ENCODE peak calls at places on chromosomes 13 and 19, in eight cellular contexts. One of them, this sample, is unnamed.

GRCh38 chr13:40422588-40423235 is 243.7 kb downstream of the FOXO1 start:
- DNase-seq in body of pancreas: no peak
- DNase-seq in stimulated activated CD8-positive, alpha-beta memory T cell treated with anti-CD3 and anti-CD28 coated beads, Interleukin-12 subunit alpha, Interleukin-12 subunit beta, amount 100 ng/mL, for 4 hours: no peak
- DNase-seq in esophagus squamous epithelium: no peak
- DNase-seq in mucosa of descending colon: no peak
- DNase-seq in activated naive CD4-positive, alpha-beta T cell treated with anti-CD3 and anti-CD28 coated beads, Interleukin-2, amount 50 U/mL, for 72 hours: no peak
- DNase-seq in stimulated activated CD4-positive, alpha-beta T cell treated with anti-CD3 and anti-CD28 coated beads, Interleukin-4, amount 100 ng/mL, for 4 hours: no peak
- DNase-seq in WTC11: no peak
- DNase-seq in this sample: no peak

GRCh38 chr13:107459430-107459829 is 755.9 kb downstream of the LIG4 start:
- DNase-seq in body of pancreas: no peak
- DNase-seq in stimulated activated CD8-positive, alpha-beta memory T cell treated with anti-CD3 and anti-CD28 coated beads, Interleukin-12 subunit alpha, Interleukin-12 subunit beta, amount 100 ng/mL, for 4 hours: no peak
- DNase-seq in esophagus squamous epithelium: no peak
- DNase-seq in mucosa of descending colon: no peak
- DNase-seq in activated naive CD4-positive, alpha-beta T cell treated with anti-CD3 and anti-CD28 coated beads, Interleukin-2, amount 50 U/mL, for 72 hours: no peak
- DNase-seq in stimulated activated CD4-positive, alpha-beta T cell treated with anti-CD3 and anti-CD28 coated beads, Interleukin-4, amount 100 ng/mL, for 4 hours: no peak
- DNase-seq in WTC11: no peak
- DNase-seq in this sample: no peak

GRCh38 chr13:80850771-80851170 is 509.8 kb upstream of the SPRY2 start:
- DNase-seq in body of pancreas: no peak
- DNase-seq in stimulated activated CD8-positive, alpha-beta memory T cell treated with anti-CD3 and anti-CD28 coated beads, Interleukin-12 subunit alpha, Interleukin-12 subunit beta, amount 100 ng/mL, for 4 hours: no peak
- DNase-seq in esophagus squamous epithelium: no peak
- DNase-seq in mucosa of descending colon: no peak
- DNase-seq in activated naive CD4-positive, alpha-beta T cell treated with anti-CD3 and anti-CD28 coated beads, Interleukin-2, amount 50 U/mL, for 72 hours: no peak
- DNase-seq in stimulated activated CD4-positive, alpha-beta T cell treated with anti-CD3 and anti-CD28 coated beads, Interleukin-4, amount 100 ng/mL, for 4 hours: no peak
- DNase-seq in WTC11: no peak
- DNase-seq in this sample: no peak

GRCh38 chr19:590396-590745 is 690 bp downstream of the HCN2 start:
- DNase-seq in body of pancreas: no peak
- DNase-seq in stimulated activated CD8-positive, alpha-beta memory T cell treated with anti-CD3 and anti-CD28 coated beads, Interleukin-12 subunit alpha, Interleukin-12 subunit beta, amount 100 ng/mL, for 4 hours: no peak
- DNase-seq in esophagus squamous epithelium: no peak
- DNase-seq in mucosa of descending colon: no peak
- DNase-seq in activated naive CD4-positive, alpha-beta T cell treated with anti-CD3 and anti-CD28 coated beads, Interleukin-2, amount 50 U/mL, for 72 hours: no peak
- DNase-seq in stimulated activated CD4-positive, alpha-beta T cell treated with anti-CD3 and anti-CD28 coated beads, Interleukin-4, amount 100 ng/mL, for 4 hours: no peak
- DNase-seq in WTC11: no peak
- DNase-seq in this sample: no peak

GRCh38 chr13:102310691-102311432 is 91.0 kb downstream of the FGF14 start:
- DNase-seq in body of pancreas: no peak
- DNase-seq in stimulated activated CD8-positive, alpha-beta memory T cell treated with anti-CD3 and anti-CD28 coated beads, Interleukin-12 subunit alpha, Interleukin-12 subunit beta, amount 100 ng/mL, for 4 hours: no peak
- DNase-seq in esophagus squamous epithelium: no peak
- DNase-seq in mucosa of descending colon: no peak
- DNase-seq in activated naive CD4-positive, alpha-beta T cell treated with anti-CD3 and anti-CD28 coated beads, Interleukin-2, amount 50 U/mL, for 72 hours: no peak
- DNase-seq in stimulated activated CD4-positive, alpha-beta T cell treated with anti-CD3 and anti-CD28 coated beads, Interleukin-4, amount 100 ng/mL, for 4 hours: no peak
- DNase-seq in WTC11: no peak
- DNase-seq in this sample: no peak

GRCh38 chr13:25819856-25820530 is 231.8 kb downstream of the SHISA2 start:
- DNase-seq in body of pancreas: peak; percentile 28
- DNase-seq in stimulated activated CD8-positive, alpha-beta memory T cell treated with anti-CD3 and anti-CD28 coated beads, Interleukin-12 subunit alpha, Interleukin-12 subunit beta, amount 100 ng/mL, for 4 hours: no peak
- DNase-seq in esophagus squamous epithelium: no peak
- DNase-seq in mucosa of descending colon: no peak
- DNase-seq in activated naive CD4-positive, alpha-beta T cell treated with anti-CD3 and anti-CD28 coated beads, Interleukin-2, amount 50 U/mL, for 72 hours: no peak
- DNase-seq in stimulated activated CD4-positive, alpha-beta T cell treated with anti-CD3 and anti-CD28 coated beads, Interleukin-4, amount 100 ng/mL, for 4 hours: no peak
- DNase-seq in WTC11: no peak
- DNase-seq in this sample: peak; percentile 9

GRCh38 chr13:34208326-34208725 is 390.4 kb downstream of the RFC3 start:
- DNase-seq in body of pancreas: no peak
- DNase-seq in stimulated activated CD8-positive, alpha-beta memory T cell treated with anti-CD3 and anti-CD28 coated beads, Interleukin-12 subunit alpha, Interleukin-12 subunit beta, amount 100 ng/mL, for 4 hours: no peak
- DNase-seq in esophagus squamous epithelium: no peak
- DNase-seq in mucosa of descending colon: no peak
- DNase-seq in activated naive CD4-positive, alpha-beta T cell treated with anti-CD3 and anti-CD28 coated beads, Interleukin-2, amount 50 U/mL, for 72 hours: no peak
- DNase-seq in stimulated activated CD4-positive, alpha-beta T cell treated with anti-CD3 and anti-CD28 coated beads, Interleukin-4, amount 100 ng/mL, for 4 hours: no peak
- DNase-seq in WTC11: no peak
- DNase-seq in this sample: no peak

GRCh38 chr19:47315125-47315821 is 5.6 kb downstream of the C5AR1 start:
- DNase-seq in body of pancreas: peak; percentile 14
- DNase-seq in stimulated activated CD8-positive, alpha-beta memory T cell treated with anti-CD3 and anti-CD28 coated beads, Interleukin-12 subunit alpha, Interleukin-12 subunit beta, amount 100 ng/mL, for 4 hours: no peak
- DNase-seq in esophagus squamous epithelium: no peak
- DNase-seq in mucosa of descending colon: no peak
- DNase-seq in activated naive CD4-positive, alpha-beta T cell treated with anti-CD3 and anti-CD28 coated beads, Interleukin-2, amount 50 U/mL, for 72 hours: no peak
- DNase-seq in stimulated activated CD4-positive, alpha-beta T cell treated with anti-CD3 and anti-CD28 coated beads, Interleukin-4, amount 100 ng/mL, for 4 hours: peak; percentile 40
- DNase-seq in WTC11: no peak
- DNase-seq in this sample: peak; percentile 53

GRCh38 chr13:45305079-45305478 is 35.9 kb downstream of the TPT1 start:
- DNase-seq in body of pancreas: no peak
- DNase-seq in stimulated activated CD8-positive, alpha-beta memory T cell treated with anti-CD3 and anti-CD28 coated beads, Interleukin-12 subunit alpha, Interleukin-12 subunit beta, amount 100 ng/mL, for 4 hours: no peak
- DNase-seq in esophagus squamous epithelium: no peak
- DNase-seq in mucosa of descending colon: no peak
- DNase-seq in activated naive CD4-positive, alpha-beta T cell treated with anti-CD3 and anti-CD28 coated beads, Interleukin-2, amount 50 U/mL, for 72 hours: no peak
- DNase-seq in stimulated activated CD4-positive, alpha-beta T cell treated with anti-CD3 and anti-CD28 coated beads, Interleukin-4, amount 100 ng/mL, for 4 hours: no peak
- DNase-seq in WTC11: no peak
- DNase-seq in this sample: no peak

GRCh38 chr13:35552172-35552844 is 75.8 kb upstream of the MAB21L1 start:
- DNase-seq in body of pancreas: no peak
- DNase-seq in stimulated activated CD8-positive, alpha-beta memory T cell treated with anti-CD3 and anti-CD28 coated beads, Interleukin-12 subunit alpha, Interleukin-12 subunit beta, amount 100 ng/mL, for 4 hours: no peak
- DNase-seq in esophagus squamous epithelium: no peak
- DNase-seq in mucosa of descending colon: no peak
- DNase-seq in activated naive CD4-positive, alpha-beta T cell treated with anti-CD3 and anti-CD28 coated beads, Interleukin-2, amount 50 U/mL, for 72 hours: no peak
- DNase-seq in stimulated activated CD4-positive, alpha-beta T cell treated with anti-CD3 and anti-CD28 coated beads, Interleukin-4, amount 100 ng/mL, for 4 hours: no peak
- DNase-seq in WTC11: no peak
- DNase-seq in this sample: no peak

GRCh38 chr13:98528663-98529064 is 48.2 kb downstream of the STK24 start:
- DNase-seq in body of pancreas: no peak
- DNase-seq in stimulated activated CD8-positive, alpha-beta memory T cell treated with anti-CD3 and anti-CD28 coated beads, Interleukin-12 subunit alpha, Interleukin-12 subunit beta, amount 100 ng/mL, for 4 hours: no peak
- DNase-seq in esophagus squamous epithelium: no peak
- DNase-seq in mucosa of descending colon: no peak
- DNase-seq in activated naive CD4-positive, alpha-beta T cell treated with anti-CD3 and anti-CD28 coated beads, Interleukin-2, amount 50 U/mL, for 72 hours: peak; percentile 31
- DNase-seq in stimulated activated CD4-positive, alpha-beta T cell treated with anti-CD3 and anti-CD28 coated beads, Interleukin-4, amount 100 ng/mL, for 4 hours: no peak
- DNase-seq in WTC11: no peak
- DNase-seq in this sample: no peak

GRCh38 chr19:6103217-6103644 is 7.1 kb downstream of the RFX2 start:
- DNase-seq in body of pancreas: peak; percentile 84
- DNase-seq in stimulated activated CD8-positive, alpha-beta memory T cell treated with anti-CD3 and anti-CD28 coated beads, Interleukin-12 subunit alpha, Interleukin-12 subunit beta, amount 100 ng/mL, for 4 hours: no peak
- DNase-seq in esophagus squamous epithelium: no peak
- DNase-seq in mucosa of descending colon: no peak
- DNase-seq in activated naive CD4-positive, alpha-beta T cell treated with anti-CD3 and anti-CD28 coated beads, Interleukin-2, amount 50 U/mL, for 72 hours: no peak
- DNase-seq in stimulated activated CD4-positive, alpha-beta T cell treated with anti-CD3 and anti-CD28 coated beads, Interleukin-4, amount 100 ng/mL, for 4 hours: no peak
- DNase-seq in WTC11: no peak
- DNase-seq in this sample: no peak

GRCh38 chr13:25095862-25096453 is at the start of gene PABPC3:
- DNase-seq in body of pancreas: no peak
- DNase-seq in stimulated activated CD8-positive, alpha-beta memory T cell treated with anti-CD3 and anti-CD28 coated beads, Interleukin-12 subunit alpha, Interleukin-12 subunit beta, amount 100 ng/mL, for 4 hours: no peak
- DNase-seq in esophagus squamous epithelium: no peak
- DNase-seq in mucosa of descending colon: no peak
- DNase-seq in activated naive CD4-positive, alpha-beta T cell treated with anti-CD3 and anti-CD28 coated beads, Interleukin-2, amount 50 U/mL, for 72 hours: peak; percentile 6
- DNase-seq in stimulated activated CD4-positive, alpha-beta T cell treated with anti-CD3 and anti-CD28 coated beads, Interleukin-4, amount 100 ng/mL, for 4 hours: no peak
- DNase-seq in WTC11: peak; percentile 23
- DNase-seq in this sample: no peak

GRCh38 chr13:27920677-27921420 is 1.0 kb downstream of the PDX1 start:
- DNase-seq in body of pancreas: peak; percentile 33
- DNase-seq in stimulated activated CD8-positive, alpha-beta memory T cell treated with anti-CD3 and anti-CD28 coated beads, Interleukin-12 subunit alpha, Interleukin-12 subunit beta, amount 100 ng/mL, for 4 hours: no peak
- DNase-seq in esophagus squamous epithelium: no peak
- DNase-seq in mucosa of descending colon: no peak
- DNase-seq in activated naive CD4-positive, alpha-beta T cell treated with anti-CD3 and anti-CD28 coated beads, Interleukin-2, amount 50 U/mL, for 72 hours: peak; percentile 18
- DNase-seq in stimulated activated CD4-positive, alpha-beta T cell treated with anti-CD3 and anti-CD28 coated beads, Interleukin-4, amount 100 ng/mL, for 4 hours: no peak
- DNase-seq in WTC11: peak; percentile 46
- DNase-seq in this sample: no peak

GRCh38 chr13:32932376-32932775 is 83.8 kb upstream of the KL start:
- DNase-seq in body of pancreas: no peak
- DNase-seq in stimulated activated CD8-positive, alpha-beta memory T cell treated with anti-CD3 and anti-CD28 coated beads, Interleukin-12 subunit alpha, Interleukin-12 subunit beta, amount 100 ng/mL, for 4 hours: no peak
- DNase-seq in esophagus squamous epithelium: no peak
- DNase-seq in mucosa of descending colon: no peak
- DNase-seq in activated naive CD4-positive, alpha-beta T cell treated with anti-CD3 and anti-CD28 coated beads, Interleukin-2, amount 50 U/mL, for 72 hours: no peak
- DNase-seq in stimulated activated CD4-positive, alpha-beta T cell treated with anti-CD3 and anti-CD28 coated beads, Interleukin-4, amount 100 ng/mL, for 4 hours: no peak
- DNase-seq in WTC11: no peak
- DNase-seq in this sample: no peak

GRCh38 chr13:106155411-106155810 is 380.1 kb downstream of the EFNB2 start:
- DNase-seq in body of pancreas: no peak
- DNase-seq in stimulated activated CD8-positive, alpha-beta memory T cell treated with anti-CD3 and anti-CD28 coated beads, Interleukin-12 subunit alpha, Interleukin-12 subunit beta, amount 100 ng/mL, for 4 hours: no peak
- DNase-seq in esophagus squamous epithelium: no peak
- DNase-seq in mucosa of descending colon: no peak
- DNase-seq in activated naive CD4-positive, alpha-beta T cell treated with anti-CD3 and anti-CD28 coated beads, Interleukin-2, amount 50 U/mL, for 72 hours: no peak
- DNase-seq in stimulated activated CD4-positive, alpha-beta T cell treated with anti-CD3 and anti-CD28 coated beads, Interleukin-4, amount 100 ng/mL, for 4 hours: no peak
- DNase-seq in WTC11: no peak
- DNase-seq in this sample: no peak

GRCh38 chr19:45159971-45160324 is 834 bp downstream of the NKPD1 start:
- DNase-seq in body of pancreas: no peak
- DNase-seq in stimulated activated CD8-positive, alpha-beta memory T cell treated with anti-CD3 and anti-CD28 coated beads, Interleukin-12 subunit alpha, Interleukin-12 subunit beta, amount 100 ng/mL, for 4 hours: no peak
- DNase-seq in esophagus squamous epithelium: no peak
- DNase-seq in mucosa of descending colon: no peak
- DNase-seq in activated naive CD4-positive, alpha-beta T cell treated with anti-CD3 and anti-CD28 coated beads, Interleukin-2, amount 50 U/mL, for 72 hours: no peak
- DNase-seq in stimulated activated CD4-positive, alpha-beta T cell treated with anti-CD3 and anti-CD28 coated beads, Interleukin-4, amount 100 ng/mL, for 4 hours: no peak
- DNase-seq in WTC11: no peak
- DNase-seq in this sample: no peak

GRCh38 chr19:29525901-29526729 is at the start of gene VSTM2B:
- DNase-seq in body of pancreas: no peak
- DNase-seq in stimulated activated CD8-positive, alpha-beta memory T cell treated with anti-CD3 and anti-CD28 coated beads, Interleukin-12 subunit alpha, Interleukin-12 subunit beta, amount 100 ng/mL, for 4 hours: no peak
- DNase-seq in esophagus squamous epithelium: no peak
- DNase-seq in mucosa of descending colon: no peak
- DNase-seq in activated naive CD4-positive, alpha-beta T cell treated with anti-CD3 and anti-CD28 coated beads, Interleukin-2, amount 50 U/mL, for 72 hours: no peak
- DNase-seq in stimulated activated CD4-positive, alpha-beta T cell treated with anti-CD3 and anti-CD28 coated beads, Interleukin-4, amount 100 ng/mL, for 4 hours: no peak
- DNase-seq in WTC11: peak; percentile 29
- DNase-seq in this sample: no peak

GRCh38 chr13:36685912-36686311 is 12.1 kb downstream of the SERTM1 start:
- DNase-seq in body of pancreas: no peak
- DNase-seq in stimulated activated CD8-positive, alpha-beta memory T cell treated with anti-CD3 and anti-CD28 coated beads, Interleukin-12 subunit alpha, Interleukin-12 subunit beta, amount 100 ng/mL, for 4 hours: no peak
- DNase-seq in esophagus squamous epithelium: no peak
- DNase-seq in mucosa of descending colon: no peak
- DNase-seq in activated naive CD4-positive, alpha-beta T cell treated with anti-CD3 and anti-CD28 coated beads, Interleukin-2, amount 50 U/mL, for 72 hours: no peak
- DNase-seq in stimulated activated CD4-positive, alpha-beta T cell treated with anti-CD3 and anti-CD28 coated beads, Interleukin-4, amount 100 ng/mL, for 4 hours: no peak
- DNase-seq in WTC11: no peak
- DNase-seq in this sample: no peak

GRCh38 chr13:43848250-43848649 is 31.3 kb downstream of the CCDC122 start:
- DNase-seq in body of pancreas: no peak
- DNase-seq in stimulated activated CD8-positive, alpha-beta memory T cell treated with anti-CD3 and anti-CD28 coated beads, Interleukin-12 subunit alpha, Interleukin-12 subunit beta, amount 100 ng/mL, for 4 hours: no peak
- DNase-seq in esophagus squamous epithelium: no peak
- DNase-seq in mucosa of descending colon: no peak
- DNase-seq in activated naive CD4-positive, alpha-beta T cell treated with anti-CD3 and anti-CD28 coated beads, Interleukin-2, amount 50 U/mL, for 72 hours: no peak
- DNase-seq in stimulated activated CD4-positive, alpha-beta T cell treated with anti-CD3 and anti-CD28 coated beads, Interleukin-4, amount 100 ng/mL, for 4 hours: no peak
- DNase-seq in WTC11: no peak
- DNase-seq in this sample: no peak

GRCh38 chr13:110797230-110797877 is 83.9 kb downstream of the ING1 start:
- DNase-seq in body of pancreas: no peak
- DNase-seq in stimulated activated CD8-positive, alpha-beta memory T cell treated with anti-CD3 and anti-CD28 coated beads, Interleukin-12 subunit alpha, Interleukin-12 subunit beta, amount 100 ng/mL, for 4 hours: no peak
- DNase-seq in esophagus squamous epithelium: no peak
- DNase-seq in mucosa of descending colon: no peak
- DNase-seq in activated naive CD4-positive, alpha-beta T cell treated with anti-CD3 and anti-CD28 coated beads, Interleukin-2, amount 50 U/mL, for 72 hours: no peak
- DNase-seq in stimulated activated CD4-positive, alpha-beta T cell treated with anti-CD3 and anti-CD28 coated beads, Interleukin-4, amount 100 ng/mL, for 4 hours: no peak
- DNase-seq in WTC11: no peak
- DNase-seq in this sample: no peak

GRCh38 chr19:31283701-31284100 is 65.5 kb downstream of the TSHZ3 start:
- DNase-seq in body of pancreas: no peak
- DNase-seq in stimulated activated CD8-positive, alpha-beta memory T cell treated with anti-CD3 and anti-CD28 coated beads, Interleukin-12 subunit alpha, Interleukin-12 subunit beta, amount 100 ng/mL, for 4 hours: no peak
- DNase-seq in esophagus squamous epithelium: no peak
- DNase-seq in mucosa of descending colon: no peak
- DNase-seq in activated naive CD4-positive, alpha-beta T cell treated with anti-CD3 and anti-CD28 coated beads, Interleukin-2, amount 50 U/mL, for 72 hours: no peak
- DNase-seq in stimulated activated CD4-positive, alpha-beta T cell treated with anti-CD3 and anti-CD28 coated beads, Interleukin-4, amount 100 ng/mL, for 4 hours: no peak
- DNase-seq in WTC11: no peak
- DNase-seq in this sample: no peak

GRCh38 chr19:47429140-47429793 is 9.9 kb upstream of the MEIS3 start:
- DNase-seq in body of pancreas: no peak
- DNase-seq in stimulated activated CD8-positive, alpha-beta memory T cell treated with anti-CD3 and anti-CD28 coated beads, Interleukin-12 subunit alpha, Interleukin-12 subunit beta, amount 100 ng/mL, for 4 hours: no peak
- DNase-seq in esophagus squamous epithelium: no peak
- DNase-seq in mucosa of descending colon: no peak
- DNase-seq in activated naive CD4-positive, alpha-beta T cell treated with anti-CD3 and anti-CD28 coated beads, Interleukin-2, amount 50 U/mL, for 72 hours: no peak
- DNase-seq in stimulated activated CD4-positive, alpha-beta T cell treated with anti-CD3 and anti-CD28 coated beads, Interleukin-4, amount 100 ng/mL, for 4 hours: no peak
- DNase-seq in WTC11: peak; percentile 50
- DNase-seq in this sample: no peak

GRCh38 chr19:56476671-56477428 is at the start of gene ZNF667:
- DNase-seq in body of pancreas: peak; percentile 5
- DNase-seq in stimulated activated CD8-positive, alpha-beta memory T cell treated with anti-CD3 and anti-CD28 coated beads, Interleukin-12 subunit alpha, Interleukin-12 subunit beta, amount 100 ng/mL, for 4 hours: peak; percentile 17
- DNase-seq in esophagus squamous epithelium: no peak
- DNase-seq in mucosa of descending colon: peak; percentile 45
- DNase-seq in activated naive CD4-positive, alpha-beta T cell treated with anti-CD3 and anti-CD28 coated beads, Interleukin-2, amount 50 U/mL, for 72 hours: no peak
- DNase-seq in stimulated activated CD4-positive, alpha-beta T cell treated with anti-CD3 and anti-CD28 coated beads, Interleukin-4, amount 100 ng/mL, for 4 hours: peak; percentile 62
- DNase-seq in WTC11: no peak
- DNase-seq in this sample: peak; percentile 20

GRCh38 chr13:101757446-101758039 is 305.1 kb downstream of the ITGBL1 start:
- DNase-seq in body of pancreas: no peak
- DNase-seq in stimulated activated CD8-positive, alpha-beta memory T cell treated with anti-CD3 and anti-CD28 coated beads, Interleukin-12 subunit alpha, Interleukin-12 subunit beta, amount 100 ng/mL, for 4 hours: no peak
- DNase-seq in esophagus squamous epithelium: no peak
- DNase-seq in mucosa of descending colon: no peak
- DNase-seq in activated naive CD4-positive, alpha-beta T cell treated with anti-CD3 and anti-CD28 coated beads, Interleukin-2, amount 50 U/mL, for 72 hours: no peak
- DNase-seq in stimulated activated CD4-positive, alpha-beta T cell treated with anti-CD3 and anti-CD28 coated beads, Interleukin-4, amount 100 ng/mL, for 4 hours: no peak
- DNase-seq in WTC11: no peak
- DNase-seq in this sample: peak; percentile 46

GRCh38 chr13:114313061-114313860 is 1.0 kb upstream of the CHAMP1 start:
- DNase-seq in body of pancreas: no peak
- DNase-seq in stimulated activated CD8-positive, alpha-beta memory T cell treated with anti-CD3 and anti-CD28 coated beads, Interleukin-12 subunit alpha, Interleukin-12 subunit beta, amount 100 ng/mL, for 4 hours: no peak
- DNase-seq in esophagus squamous epithelium: no peak
- DNase-seq in mucosa of descending colon: no peak
- DNase-seq in activated naive CD4-positive, alpha-beta T cell treated with anti-CD3 and anti-CD28 coated beads, Interleukin-2, amount 50 U/mL, for 72 hours: peak; percentile 48
- DNase-seq in stimulated activated CD4-positive, alpha-beta T cell treated with anti-CD3 and anti-CD28 coated beads, Interleukin-4, amount 100 ng/mL, for 4 hours: no peak
- DNase-seq in WTC11: no peak
- DNase-seq in this sample: no peak

GRCh38 chr19:32150605-32151004 is 194.8 kb upstream of the ZNF507 start:
- DNase-seq in body of pancreas: no peak
- DNase-seq in stimulated activated CD8-positive, alpha-beta memory T cell treated with anti-CD3 and anti-CD28 coated beads, Interleukin-12 subunit alpha, Interleukin-12 subunit beta, amount 100 ng/mL, for 4 hours: no peak
- DNase-seq in esophagus squamous epithelium: no peak
- DNase-seq in mucosa of descending colon: no peak
- DNase-seq in activated naive CD4-positive, alpha-beta T cell treated with anti-CD3 and anti-CD28 coated beads, Interleukin-2, amount 50 U/mL, for 72 hours: no peak
- DNase-seq in stimulated activated CD4-positive, alpha-beta T cell treated with anti-CD3 and anti-CD28 coated beads, Interleukin-4, amount 100 ng/mL, for 4 hours: no peak
- DNase-seq in WTC11: no peak
- DNase-seq in this sample: no peak

GRCh38 chr19:47609885-47610545 is 1.1 kb downstream of the BICRA start:
- DNase-seq in body of pancreas: peak; percentile 50
- DNase-seq in stimulated activated CD8-positive, alpha-beta memory T cell treated with anti-CD3 and anti-CD28 coated beads, Interleukin-12 subunit alpha, Interleukin-12 subunit beta, amount 100 ng/mL, for 4 hours: peak; percentile 13
- DNase-seq in esophagus squamous epithelium: no peak
- DNase-seq in mucosa of descending colon: peak; percentile 81
- DNase-seq in activated naive CD4-positive, alpha-beta T cell treated with anti-CD3 and anti-CD28 coated beads, Interleukin-2, amount 50 U/mL, for 72 hours: peak; percentile 41
- DNase-seq in stimulated activated CD4-positive, alpha-beta T cell treated with anti-CD3 and anti-CD28 coated beads, Interleukin-4, amount 100 ng/mL, for 4 hours: peak; percentile 29
- DNase-seq in WTC11: peak; percentile 48
- DNase-seq in this sample: no peak

GRCh38 chr19:38801359-38802095 is 11.2 kb downstream of the LGALS4 start:
- DNase-seq in body of pancreas: no peak
- DNase-seq in stimulated activated CD8-positive, alpha-beta memory T cell treated with anti-CD3 and anti-CD28 coated beads, Interleukin-12 subunit alpha, Interleukin-12 subunit beta, amount 100 ng/mL, for 4 hours: no peak
- DNase-seq in esophagus squamous epithelium: no peak
- DNase-seq in mucosa of descending colon: no peak
- DNase-seq in activated naive CD4-positive, alpha-beta T cell treated with anti-CD3 and anti-CD28 coated beads, Interleukin-2, amount 50 U/mL, for 72 hours: no peak
- DNase-seq in stimulated activated CD4-positive, alpha-beta T cell treated with anti-CD3 and anti-CD28 coated beads, Interleukin-4, amount 100 ng/mL, for 4 hours: no peak
- DNase-seq in WTC11: no peak
- DNase-seq in this sample: no peak

GRCh38 chr19:21483589-21484170 is 21.7 kb upstream of the ZNF429 start:
- DNase-seq in body of pancreas: peak; percentile 72
- DNase-seq in stimulated activated CD8-positive, alpha-beta memory T cell treated with anti-CD3 and anti-CD28 coated beads, Interleukin-12 subunit alpha, Interleukin-12 subunit beta, amount 100 ng/mL, for 4 hours: peak; percentile 12
- DNase-seq in esophagus squamous epithelium: no peak
- DNase-seq in mucosa of descending colon: peak; percentile 61
- DNase-seq in activated naive CD4-positive, alpha-beta T cell treated with anti-CD3 and anti-CD28 coated beads, Interleukin-2, amount 50 U/mL, for 72 hours: peak; percentile 69
- DNase-seq in stimulated activated CD4-positive, alpha-beta T cell treated with anti-CD3 and anti-CD28 coated beads, Interleukin-4, amount 100 ng/mL, for 4 hours: peak; percentile 43
- DNase-seq in WTC11: peak; percentile 86
- DNase-seq in this sample: no peak

GRCh38 chr13:51370116-51370515 is 30.6 kb downstream of the SERPINE3 start:
- DNase-seq in body of pancreas: no peak
- DNase-seq in stimulated activated CD8-positive, alpha-beta memory T cell treated with anti-CD3 and anti-CD28 coated beads, Interleukin-12 subunit alpha, Interleukin-12 subunit beta, amount 100 ng/mL, for 4 hours: no peak
- DNase-seq in esophagus squamous epithelium: no peak
- DNase-seq in mucosa of descending colon: no peak
- DNase-seq in activated naive CD4-positive, alpha-beta T cell treated with anti-CD3 and anti-CD28 coated beads, Interleukin-2, amount 50 U/mL, for 72 hours: no peak
- DNase-seq in stimulated activated CD4-positive, alpha-beta T cell treated with anti-CD3 and anti-CD28 coated beads, Interleukin-4, amount 100 ng/mL, for 4 hours: no peak
- DNase-seq in WTC11: no peak
- DNase-seq in this sample: no peak

GRCh38 chr13:99985243-99985874 is 3.8 kb downstream of the ZIC2 start:
- DNase-seq in body of pancreas: no peak
- DNase-seq in stimulated activated CD8-positive, alpha-beta memory T cell treated with anti-CD3 and anti-CD28 coated beads, Interleukin-12 subunit alpha, Interleukin-12 subunit beta, amount 100 ng/mL, for 4 hours: no peak
- DNase-seq in esophagus squamous epithelium: no peak
- DNase-seq in mucosa of descending colon: no peak
- DNase-seq in activated naive CD4-positive, alpha-beta T cell treated with anti-CD3 and anti-CD28 coated beads, Interleukin-2, amount 50 U/mL, for 72 hours: no peak
- DNase-seq in stimulated activated CD4-positive, alpha-beta T cell treated with anti-CD3 and anti-CD28 coated beads, Interleukin-4, amount 100 ng/mL, for 4 hours: no peak
- DNase-seq in WTC11: peak; percentile 69
- DNase-seq in this sample: no peak

GRCh38 chr19:32339988-32340874 is 5.2 kb upstream of the ZNF507 start:
- DNase-seq in body of pancreas: peak; percentile 83
- DNase-seq in stimulated activated CD8-positive, alpha-beta memory T cell treated with anti-CD3 and anti-CD28 coated beads, Interleukin-12 subunit alpha, Interleukin-12 subunit beta, amount 100 ng/mL, for 4 hours: peak; percentile 7
- DNase-seq in esophagus squamous epithelium: no peak
- DNase-seq in mucosa of descending colon: no peak
- DNase-seq in activated naive CD4-positive, alpha-beta T cell treated with anti-CD3 and anti-CD28 coated beads, Interleukin-2, amount 50 U/mL, for 72 hours: peak; percentile 44
- DNase-seq in stimulated activated CD4-positive, alpha-beta T cell treated with anti-CD3 and anti-CD28 coated beads, Interleukin-4, amount 100 ng/mL, for 4 hours: peak; percentile 19
- DNase-seq in WTC11: peak; percentile 70
- DNase-seq in this sample: peak; percentile 67

GRCh38 chr19:35123573-35123972 is 8.0 kb downstream of the FXYD3 start:
- DNase-seq in body of pancreas: peak; percentile 56
- DNase-seq in stimulated activated CD8-positive, alpha-beta memory T cell treated with anti-CD3 and anti-CD28 coated beads, Interleukin-12 subunit alpha, Interleukin-12 subunit beta, amount 100 ng/mL, for 4 hours: no peak
- DNase-seq in esophagus squamous epithelium: no peak
- DNase-seq in mucosa of descending colon: no peak
- DNase-seq in activated naive CD4-positive, alpha-beta T cell treated with anti-CD3 and anti-CD28 coated beads, Interleukin-2, amount 50 U/mL, for 72 hours: no peak
- DNase-seq in stimulated activated CD4-positive, alpha-beta T cell treated with anti-CD3 and anti-CD28 coated beads, Interleukin-4, amount 100 ng/mL, for 4 hours: no peak
- DNase-seq in WTC11: no peak
- DNase-seq in this sample: no peak